ENCODE peak calls at places on chromosomes 5 and 9, in seven cellular contexts. E is stomach, D is GM23338, C is GM12891, V is SK-N-SH, I is sigmoid colon, Q is GM12892. P is an unnamed sample.
A peak's percentile ranks its signal among the peaks of the same experiment; 100 is the strongest.

GRCh38 chr5:141338538-141339306 is at the start of gene PCDHGA2:
- DNase-seq in E (no peak), D (peak; percentile 81), C (no peak), V (peak; percentile 46), I (no peak), Q (no peak), P (no peak)

GRCh38 chr5:1285883-1286291 is 9.0 kb downstream of the TERT start:
- DNase-seq in E (no peak), D (no peak), C (no peak), V (no peak), I (no peak), Q (no peak), P (no peak)

GRCh38 chr5:171492781-171493180 is 73.3 kb downstream of the FGF18 start:
- DNase-seq in E (no peak), D (peak; percentile 55), C (no peak), V (peak; percentile 82), I (no peak), Q (no peak), P (no peak)

GRCh38 chr9:130630506-130631330 is 33.7 kb upstream of the PRDM12 start:
- DNase-seq in E (no peak), D (no peak), C (no peak), V (no peak), I (no peak), Q (no peak), P (no peak)

GRCh38 chr5:135038829-135039525 is 4.9 kb upstream of the PITX1 start:
- DNase-seq in E (no peak), D (peak; percentile 51), C (no peak), V (peak; percentile 58), I (no peak), Q (no peak), P (no peak)

GRCh38 chr5:167713186-167713585 is 578.3 kb upstream of the WWC1 start:
- DNase-seq in E (no peak), D (no peak), C (no peak), V (no peak), I (no peak), Q (no peak), P (no peak)

GRCh38 chr9:98774746-98775145 is 21.6 kb downstream of the ANKS6 start:
- DNase-seq in E (no peak), D (peak; percentile 64), C (peak; percentile 43), V (peak; percentile 71), I (no peak), Q (no peak), P (no peak)

GRCh38 chr5:78887384-78888118 is 97.6 kb downstream of the ARSB start:
- DNase-seq in E (no peak), D (no peak), C (peak; percentile 24), V (no peak), I (no peak), Q (no peak), P (no peak)

GRCh38 chr5:113902917-113903681 is 389.6 kb downstream of the YTHDC2 start:
- DNase-seq in E (no peak), D (no peak), C (no peak), V (no peak), I (no peak), Q (no peak), P (no peak)

GRCh38 chr5:17807069-17807468 is 172.8 kb downstream of the TAF11L14 start:
- DNase-seq in E (no peak), D (no peak), C (no peak), V (no peak), I (no peak), Q (no peak), P (no peak)

GRCh38 chr9:137157618-137158502 is 12.0 kb downstream of the LRRC26 start:
- DNase-seq in E (no peak), D (no peak), C (no peak), V (no peak), I (no peak), Q (no peak), P (no peak)

GRCh38 chr5:148933903-148934432 is 107.6 kb downstream of the ADRB2 start:
- DNase-seq in E (no peak), D (no peak), C (no peak), V (no peak), I (no peak), Q (no peak), P (no peak)
- TF ChIP-seq POLR2AphosphoS5 in E (no peak), D (no peak), C (no peak), V (no peak), I (no peak), Q (no peak), P (no peak)

DNA sequence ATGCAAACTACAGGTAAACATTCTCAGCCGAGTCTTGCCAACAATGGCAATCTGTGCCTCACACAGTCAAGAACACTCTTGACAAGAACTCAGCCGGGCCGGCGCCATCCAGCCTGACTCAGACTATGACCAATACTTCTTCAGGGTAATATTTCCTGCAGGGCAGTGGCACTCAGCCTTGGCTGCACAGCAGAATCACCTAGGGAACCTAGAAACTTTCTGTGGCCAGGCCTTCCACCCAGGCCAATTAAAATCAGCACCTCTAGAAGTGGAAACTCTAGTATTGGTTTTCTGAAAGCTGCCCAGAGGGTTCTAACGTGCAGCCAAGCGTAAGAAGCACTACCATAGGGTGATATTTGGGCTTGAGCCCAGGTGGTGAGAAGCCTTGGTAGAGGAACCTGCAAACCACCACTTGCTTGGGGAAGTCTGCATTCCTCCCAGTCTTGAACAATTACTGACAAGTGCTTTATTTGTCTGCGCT is 120.6 kb downstream of the TTLL11 start:
- DNase-seq in E (peak; percentile 82), D (peak; percentile 23), C (no peak), V (no peak), I (no peak), Q (no peak), P (no peak)
- TF ChIP-seq POLR2AphosphoS5 in E (peak; percentile 61), D (no peak), C (no peak), V (no peak), I (no peak), Q (no peak), P (no peak)

DNA sequence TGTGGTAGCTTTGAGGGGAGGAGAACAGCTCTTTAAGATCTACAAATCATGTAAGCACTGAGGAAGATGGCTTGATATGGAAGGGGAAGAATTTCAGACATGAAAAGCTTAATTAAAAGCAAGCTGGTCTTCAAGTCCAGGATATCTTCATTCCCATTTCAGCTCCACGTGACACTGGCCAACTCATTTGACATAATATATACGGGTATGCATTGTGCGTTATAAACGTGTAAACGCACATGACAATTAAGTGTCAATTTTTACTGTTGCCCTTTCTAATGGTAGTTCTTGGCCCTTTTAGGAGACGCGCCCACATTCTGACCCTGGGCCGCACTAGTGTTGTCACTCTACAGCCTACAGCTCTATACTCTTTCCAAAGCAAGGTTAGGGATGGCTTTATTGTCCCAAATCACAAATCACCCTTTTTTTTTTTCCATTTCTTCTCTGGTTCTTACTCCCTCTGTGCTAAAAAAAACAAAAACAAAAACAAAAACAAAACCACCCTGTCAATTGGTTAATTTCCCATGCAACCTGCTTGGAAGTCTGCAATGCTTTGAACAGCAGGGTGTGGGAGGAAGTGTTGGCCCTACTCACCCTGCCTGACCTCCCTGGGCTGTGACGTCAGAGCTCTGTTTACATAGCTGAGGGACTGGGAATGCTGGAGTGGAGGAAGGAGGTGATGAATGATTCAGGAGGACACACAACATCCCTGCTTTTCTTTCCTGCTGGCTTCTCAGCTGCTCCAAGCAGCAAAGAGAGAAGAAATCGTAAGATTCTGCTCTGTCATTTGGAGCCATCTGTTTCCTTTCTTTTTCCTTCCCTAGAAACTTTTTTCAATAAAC is 19.3 kb downstream of the RFK start:
- DNase-seq in E (peak; percentile 90), D (peak; percentile 66), C (no peak), V (no peak), I (peak; percentile 92), Q (no peak), P (no peak)
- TF ChIP-seq POLR2AphosphoS5 in E (peak; percentile 91), D (no peak), C (no peak), V (no peak), I (peak; percentile 63), Q (no peak), P (no peak)

DNA sequence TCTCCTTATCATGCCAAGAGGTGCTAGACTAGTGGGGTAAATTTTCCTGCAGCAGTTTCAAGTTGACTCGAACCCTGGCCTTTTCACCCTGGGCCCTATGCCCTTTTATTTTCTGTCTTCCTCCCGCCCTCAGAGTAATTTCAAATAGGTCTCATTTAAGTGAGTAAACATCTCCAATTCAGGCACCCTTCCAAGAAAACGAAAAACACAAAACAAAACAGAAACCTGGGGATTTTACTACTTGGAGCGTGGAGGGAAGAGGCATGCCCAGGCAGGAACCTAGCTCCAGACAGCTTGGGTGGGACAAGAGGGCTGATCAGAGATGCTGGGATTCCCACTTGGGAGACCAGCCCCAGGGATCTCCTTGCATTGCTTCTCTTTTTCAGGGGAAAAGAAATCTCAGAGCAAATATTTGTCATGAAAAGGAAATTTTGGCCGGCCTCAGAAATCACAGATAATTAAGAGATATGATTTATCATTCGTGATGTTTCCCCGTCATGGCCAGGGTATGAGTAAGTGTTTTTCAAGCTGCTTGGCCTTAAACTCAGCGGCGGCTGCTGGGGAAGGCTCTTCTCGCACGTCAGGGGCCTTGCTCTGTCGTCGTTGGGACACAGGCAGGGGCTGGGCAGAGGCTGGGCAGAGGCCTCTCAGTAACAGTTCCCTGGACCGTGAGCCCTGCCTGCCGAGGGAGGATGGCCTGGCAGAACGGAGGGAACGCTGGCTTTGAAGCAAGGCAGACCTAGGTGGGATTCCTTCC is 248.6 kb upstream of the KLF4 start:
- DNase-seq in E (no peak), D (no peak), C (no peak), V (no peak), I (peak; percentile 87), Q (no peak), P (no peak)
- TF ChIP-seq POLR2AphosphoS5 in E (no peak), D (no peak), C (no peak), V (no peak), I (peak; percentile 25), Q (no peak), P (no peak)

P was measured in SK-N-MC.